ENCODE peak calls at places on chromosomes 11 and 22, in four cellular contexts. R is neural progenitor cell, U is endothelial cell of umbilical vein, L is SK-N-SH. B is an unnamed sample.

GRCh38 chr11:36054628-36055027 is 110.8 kb downstream of the LDLRAD3 start:
- DNase-seq in U (no peak), R (no peak), L (no peak), B (no peak)

GRCh38 chr11:100789500-100789899 is 102.4 kb downstream of the ARHGAP42 start:
- DNase-seq in R (no peak), U (no peak), L (no peak), B (no peak)

GRCh38 chr11:112806876-112807275 is 154.3 kb upstream of the NCAM1 start:
- DNase-seq in U (no peak), L (no peak), R (no peak), B (no peak)

GRCh38 chr11:12061851-12062560 is 48.4 kb upstream of the MICAL2 start:
- DNase-seq in U (no peak), L (no peak), R (no peak), B (peak; percentile 28)

GRCh38 chr22:39207141-39208012 is 37.4 kb downstream of the PDGFB start:
- DNase-seq in U (no peak), L (no peak), R (no peak), B (peak; percentile 56)

GRCh38 chr11:109062445-109062844 is 359.5 kb upstream of the C11orf87 start:
- DNase-seq in U (no peak), L (no peak), R (no peak), B (no peak)

GRCh38 chr22:17767236-17768065 is 6.8 kb downstream of the BID start:
- DNase-seq in L (no peak), U (no peak), R (no peak), B (no peak)

GRCh38 chr11:120023120-120023519 is 114.8 kb downstream of the TRIM29 start:
- DNase-seq in U (no peak), L (no peak), R (peak; percentile 41), B (peak; percentile 80)

GRCh38 chr11:40722179-40722795 is 737.2 kb downstream of the LRRC4C start:
- DNase-seq in R (peak; percentile 68), U (peak; percentile 7), L (peak; percentile 44), B (peak; percentile 85)

GRCh38 chr22:45053571-45053970 is 43.8 kb upstream of the PHF21B start:
- DNase-seq in U (no peak), R (no peak), L (no peak), B (no peak)

GRCh38 chr22:46052801-46053562 is 76.0 kb upstream of the WNT7B start:
- DNase-seq in L (peak; percentile 85), U (peak; percentile 58), R (no peak), B (peak; percentile 48)

GRCh38 chr22:44244265-44244822 is 63.6 kb downstream of the PARVG start:
- DNase-seq in L (no peak), R (no peak), U (no peak), B (peak; percentile 24)

GRCh38 chr11:96134622-96135021 is 208.4 kb downstream of the MAML2 start:
- DNase-seq in U (peak; percentile 64), R (no peak), L (no peak), B (no peak)

GRCh38 chr11:3227568-3228444 is 4.4 kb downstream of the MRGPRE start:
- DNase-seq in U (no peak), R (no peak), L (peak; percentile 19), B (peak; percentile 37)

GRCh38 chr22:38834215-38834953 is 9.4 kb downstream of the NPTXR start:
- DNase-seq in R (no peak), U (no peak), L (no peak), B (no peak)

GRCh38 chr11:7418061-7418460 is 67.2 kb upstream of the OLFML1 start:
- DNase-seq in R (no peak), L (no peak), U (no peak), B (no peak)

GRCh38 chr22:20427945-20428417 is 9.6 kb downstream of the SCARF2 start:
- DNase-seq in R (no peak), L (no peak), U (no peak), B (no peak)

GRCh38 chr11:9663699-9664275 is at the start of gene SWAP70:
- DNase-seq in U (peak; percentile 89), R (peak; percentile 93), L (peak; percentile 96), B (peak; percentile 99)

GRCh38 chr22:49290286-49290685 is 537.4 kb downstream of the BRD1 start:
- DNase-seq in R (no peak), U (no peak), L (no peak), B (peak; percentile 17)

GRCh38 chr11:19861171-19861570 is 148.5 kb downstream of the NAV2 start:
- DNase-seq in U (peak; percentile 90), R (no peak), L (no peak), B (no peak)

GRCh38 chr11:67732045-67732787 is 57.8 kb upstream of the ALDH3B2 start:
- DNase-seq in R (peak; percentile 58), U (no peak), L (peak; percentile 88), B (peak; percentile 77)

GRCh38 chr11:66459138-66459778 is 7.4 kb upstream of the PELI3 start:
- DNase-seq in U (no peak), L (no peak), R (no peak), B (no peak)

GRCh38 chr22:25558341-25558740 is 6.1 kb upstream of the GRK3 start:
- DNase-seq in U (no peak), L (no peak), R (peak; percentile 24), B (no peak)

GRCh38 chr11:130765951-130766649 is 150.2 kb downstream of the SNX19 start:
- DNase-seq in R (no peak), L (no peak), U (no peak), B (peak; percentile 43)

GRCh38 chr11:104323841-104324240 is 159.9 kb upstream of the PDGFD start:
- DNase-seq in L (no peak), R (no peak), U (no peak), B (no peak)

GRCh38 chr11:15178214-15178613 is 63.5 kb downstream of the INSC start:
- DNase-seq in R (no peak), U (no peak), L (no peak), B (no peak)

GRCh38 chr22:47512617-47513016 is 750.2 kb downstream of the TBC1D22A start:
- DNase-seq in R (no peak), U (no peak), L (no peak), B (no peak)

GRCh38 chr11:2666828-2667570 is 32.8 kb downstream of the KCNQ1OT1 start:
- DNase-seq in R (no peak), L (no peak), U (no peak), B (peak; percentile 21)

DNA sequence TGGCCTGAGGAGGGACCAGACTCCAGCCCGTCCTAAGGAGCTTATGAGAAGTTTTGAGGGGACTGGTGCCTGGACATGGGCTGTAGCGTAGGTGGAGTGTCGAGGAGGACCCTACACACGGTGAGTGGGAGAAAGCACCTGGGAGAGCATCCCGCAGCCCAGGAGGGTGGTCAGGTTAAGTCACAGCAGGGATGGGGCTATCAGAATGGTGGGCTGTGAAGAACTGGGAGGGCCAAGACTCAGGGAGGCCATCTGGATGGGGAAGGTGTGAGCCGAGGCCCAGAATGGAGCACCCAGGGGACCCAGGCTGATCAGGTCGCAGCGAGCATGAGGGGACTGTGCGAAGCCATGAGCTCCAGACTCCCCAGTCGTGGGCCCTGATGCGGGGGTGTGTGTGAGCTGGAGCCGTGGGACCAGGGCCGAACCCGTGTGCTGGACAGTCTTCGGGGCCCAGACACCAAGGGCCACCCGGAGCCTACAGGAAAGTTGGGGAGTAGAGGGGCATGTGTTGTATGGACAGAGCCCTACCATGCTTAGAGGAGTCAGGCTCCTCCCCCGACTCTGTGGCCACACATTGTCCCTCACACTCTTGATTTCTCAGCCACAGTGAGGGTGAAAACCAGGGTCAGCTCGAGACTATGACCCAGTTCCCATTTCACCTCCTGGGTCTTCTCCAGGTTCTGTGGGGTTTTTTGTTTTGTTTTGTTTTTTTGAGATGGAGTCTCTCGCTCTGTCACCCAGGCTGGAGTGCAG is 54.3 kb downstream of the BCR start:
- DNase-seq in U (no peak), R (no peak), L (no peak), B (no peak)
- H3K27ac ChIP-seq in U (no peak overlapping the region), R (no peak overlapping the region), L (peak overlapping the region; percentile 45), B (no peak overlapping the region)

GRCh38 chr11:76203131-76203925 is 3.0 kb downstream of the WNT11 start:
- DNase-seq in R (no peak), U (no peak), L (no peak), B (no peak)

GRCh38 chr11:76203937-76204336 is 2.4 kb downstream of the WNT11 start:
- DNase-seq in L (no peak), R (no peak), U (no peak), B (no peak)

GRCh38 chr11:76206077-76206326 is 300 bp downstream of the WNT11 start:
- DNase-seq in R (no peak), L (no peak), U (no peak), B (no peak)

GRCh38 chr11:76206327-76207081 is at the start of gene WNT11:
- DNase-seq in R (peak; percentile 93), L (peak; percentile 84), U (no peak), B (peak; percentile 81)

DNA sequence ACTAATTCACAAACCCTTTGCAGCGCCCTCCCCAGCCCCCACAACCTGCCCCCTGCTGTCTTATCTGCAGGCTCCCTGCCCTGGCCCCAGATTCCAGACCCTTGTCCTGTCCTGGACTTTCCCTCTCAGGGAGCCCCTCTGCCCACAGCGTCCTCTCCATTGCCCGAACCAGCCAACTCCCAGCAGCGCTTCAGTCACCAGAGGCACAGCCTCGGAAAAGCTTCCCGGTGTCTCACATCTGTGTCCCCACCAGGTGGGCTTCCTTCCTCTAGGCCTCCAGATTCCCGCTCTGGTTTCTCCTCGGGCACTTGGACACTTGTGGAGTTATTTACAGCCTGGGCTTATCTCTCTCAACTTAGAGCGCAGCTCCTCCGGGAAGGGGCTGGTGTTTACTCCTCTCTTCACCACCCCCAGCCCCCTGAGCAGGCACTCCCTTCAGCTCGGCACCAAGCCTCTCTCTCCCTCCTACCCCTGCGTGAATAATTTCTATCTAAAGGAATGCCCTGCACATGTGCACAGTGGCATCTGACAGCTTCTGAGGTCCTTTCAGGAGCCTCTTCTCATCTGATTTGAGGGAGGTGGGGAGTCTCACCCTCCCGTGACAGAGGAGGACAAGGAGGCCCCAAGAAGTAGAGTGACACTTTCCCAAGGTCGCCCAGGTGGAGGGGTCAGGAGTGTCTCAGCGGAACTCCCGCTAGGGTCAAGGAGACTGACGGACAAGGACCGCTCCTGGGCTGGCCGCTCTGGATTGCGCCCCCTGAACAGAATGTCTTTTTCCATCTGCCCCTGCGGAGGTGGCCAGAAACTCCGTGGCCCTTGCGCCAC is 838 bp downstream of the WNT11 start:
- DNase-seq in U (no peak), L (no peak), R (peak; percentile 52), B (peak; percentile 69)
- H3K27me3 ChIP-seq in U (peaks cover 48% of the 10 kb centered on the region), L (peaks cover 10% of the 10 kb centered on the region), R (peaks cover 83% of the 10 kb centered on the region), B (peaks cover 77% of the 10 kb centered on the region)

GRCh38 chr11:73271936-73272679 is at the start of gene P2RY6:
- DNase-seq in L (peak; percentile 87), R (no peak), U (no peak), B (peak; percentile 73)

GRCh38 chr11:73275381-73275750 is 3.2 kb downstream of the P2RY6 start:
- DNase-seq in L (no peak), R (no peak), U (no peak), B (peak; percentile 38)

GRCh38 chr11:73272680-73273038 is 521 bp downstream of the P2RY6 start:
- DNase-seq in U (no peak), L (no peak), R (no peak), B (no peak)

GRCh38 chr11:73274722-73275380 is 2.7 kb downstream of the P2RY6 start:
- DNase-seq in R (no peak), U (no peak), L (no peak), B (peak; percentile 44)

GRCh38 chr11:73273246-73273890 is 1.2 kb downstream of the P2RY6 start:
- DNase-seq in R (no peak), U (no peak), L (peak; percentile 57), B (peak; percentile 40)
- H3K4me1 ChIP-seq in R (peaks cover 8% of the 10 kb centered on the region), U (no peaks in the 10 kb centered on the region), L (peaks cover 62% of the 10 kb centered on the region), B (peaks cover 13% of the 10 kb centered on the region)

DNA sequence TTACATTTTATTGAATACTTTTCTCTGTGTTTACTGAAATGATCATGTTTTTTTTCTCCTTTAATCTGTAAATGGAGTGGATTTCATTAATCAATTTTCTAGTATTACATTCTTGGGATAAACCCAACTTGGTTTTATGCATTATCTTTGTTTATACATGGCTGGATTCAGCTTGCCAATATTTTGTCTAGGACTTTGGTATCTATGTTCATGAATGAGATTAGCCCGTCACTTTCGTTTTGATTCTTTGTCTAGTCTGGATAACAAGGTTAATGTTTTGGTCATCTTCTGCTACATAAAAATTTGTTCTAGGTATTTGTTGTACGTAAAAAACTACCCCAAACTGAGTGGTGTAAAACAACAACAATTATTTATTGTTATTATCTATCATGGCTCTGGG is 127.9 kb upstream of the PAX6 start:
- DNase-seq in R (no peak), U (no peak), L (no peak), B (no peak)
- H3K27ac ChIP-seq in R (no peak overlapping the region), U (no peak overlapping the region), L (no peak overlapping the region), B (no peak overlapping the region)

B was measured in endodermal cell.